ENCODE peak calls at places on chromosomes 2 and 18, in seven cellular contexts. J is HCT116, Y is kidney, C is left ventricle myocardium inferior, V is body of pancreas, K is tibial nerve, A is ovary. U is an unnamed sample.

GRCh38 chr18:2978626-2979025 is 34.3 kb downstream of the LPIN2 start:
- DNase-seq in J (no peak), Y (no peak), C (no peak), V (no peak), K (no peak), A (peak; percentile 55), U (no peak)

GRCh38 chr2:102422910-102423309 is at the start of gene IL18RAP:
- DNase-seq in J (no peak), Y (no peak), C (no peak), V (no peak), K (no peak), A (no peak), U (no peak)

GRCh38 chr2:164620873-164621760 is at the start of gene GRB14:
- DNase-seq in J (peak; percentile 28), Y (peak; percentile 96), C (peak; percentile 56), V (peak; percentile 86), K (no peak), A (peak; percentile 43), U (no peak)

GRCh38 chr2:174356347-174356746 is 21.6 kb downstream of the SP9 start:
- DNase-seq in J (no peak), Y (no peak), C (no peak), V (no peak), K (no peak), A (no peak), U (no peak)

GRCh38 chr2:222249444-222249843 is 49.4 kb downstream of the PAX3 start:
- DNase-seq in J (no peak), Y (no peak), C (no peak), V (no peak), K (no peak), A (no peak), U (no peak)

GRCh38 chr2:232577841-232578240 is 27.4 kb downstream of the EIF4E2 start:
- DNase-seq in J (no peak), Y (no peak), C (no peak), V (no peak), K (no peak), A (no peak), U (no peak)

GRCh38 chr18:58714821-58715220 is 43.6 kb downstream of the MALT1 start:
- DNase-seq in J (no peak), Y (no peak), C (no peak), V (no peak), K (no peak), A (no peak), U (no peak)

GRCh38 chr2:144441711-144442141 is 78.2 kb downstream of the ZEB2 start:
- DNase-seq in J (no peak), Y (no peak), C (no peak), V (no peak), K (no peak), A (no peak), U (no peak)

GRCh38 chr2:130727286-130727924 is 1.5 kb upstream of the GPR148 start:
- DNase-seq in J (peak; percentile 52), Y (peak; percentile 92), C (peak; percentile 71), V (peak; percentile 89), K (peak; percentile 69), A (peak; percentile 62), U (peak; percentile 64)

GRCh38 chr2:44233450-44234128 is 41.7 kb upstream of the SLC3A1 start:
- DNase-seq in J (no peak), Y (no peak), C (no peak), V (no peak), K (no peak), A (no peak), U (no peak)

GRCh38 chr2:189276277-189276676 is 96.7 kb upstream of the COL5A2 start:
- DNase-seq in J (no peak), Y (no peak), C (no peak), V (no peak), K (no peak), A (no peak), U (no peak)

GRCh38 chr2:226215902-226216503 is 583.6 kb downstream of the IRS1 start:
- DNase-seq in J (peak; percentile 77), Y (no peak), C (peak; percentile 18), V (peak; percentile 76), K (peak; percentile 48), A (peak; percentile 39), U (peak; percentile 68)

GRCh38 chr2:10741139-10741538 is 19.7 kb downstream of the ATP6V1C2 start:
- DNase-seq in J (no peak), Y (no peak), C (no peak), V (no peak), K (no peak), A (no peak), U (no peak)

GRCh38 chr2:182077023-182077422 is 91.4 kb downstream of the PPP1R1C start:
- DNase-seq in J (no peak), Y (no peak), C (no peak), V (no peak), K (no peak), A (no peak), U (no peak)

GRCh38 chr18:73043231-73044000 is 175.6 kb upstream of the NETO1 start:
- DNase-seq in J (no peak), Y (no peak), C (no peak), V (no peak), K (no peak), A (no peak), U (no peak)

GRCh38 chr2:73970850-73971471 is 13.7 kb upstream of the TET3 start:
- DNase-seq in J (no peak), Y (peak; percentile 86), C (peak; percentile 83), V (peak; percentile 91), K (peak; percentile 78), A (peak; percentile 46), U (no peak)
- H3K4me3 ChIP-seq in J (no peak overlapping the region), Y (peak overlapping the region; percentile 8), C (peak overlapping the region; percentile 25), V (no peak overlapping the region), K (no peak overlapping the region), A (no peak overlapping the region), U (no peak overlapping the region)

GRCh38 chr2:13686262-13686661 is 946.3 kb upstream of the LRATD1 start:
- DNase-seq in J (no peak), Y (no peak), C (no peak), V (no peak), K (no peak), A (no peak), U (no peak)
- H3K9me3 ChIP-seq in J (peaks cover 12% of the 10 kb centered on the region), Y (peaks cover 4% of the 10 kb centered on the region), C (peaks cover 52% of the 10 kb centered on the region), V (no peaks in the 10 kb centered on the region), K (no peaks in the 10 kb centered on the region), A (no peaks in the 10 kb centered on the region), U (no peaks in the 10 kb centered on the region)

GRCh38 chr18:34320267-34320666 is 95.6 kb upstream of the NOL4 start:
- DNase-seq in J (no peak), Y (no peak), C (no peak), V (no peak), K (no peak), A (no peak), U (no peak)
- H3K27ac ChIP-seq in J (no peak overlapping the region), Y (no peak overlapping the region), C (no peak overlapping the region), V (no peak overlapping the region), K (no peak overlapping the region), A (no peak overlapping the region), U (no peak overlapping the region)

GRCh38 chr2:37854676-37855282 is 70.3 kb upstream of the RMDN2 start:
- DNase-seq in J (no peak), Y (no peak), C (no peak), V (no peak), K (no peak), A (no peak), U (no peak)
- H3K4me3 ChIP-seq in J (no peak overlapping the region), Y (no peak overlapping the region), C (no peak overlapping the region), V (no peak overlapping the region), K (no peak overlapping the region), A (no peak overlapping the region), U (no peak overlapping the region)

U was measured in iPS DF 6.9.